ENCODE peak calls at places on chromosomes 2 and 18, in five cellular contexts. X is EL, D is KBM-7, J is HT-29, C is G401. F is an unnamed sample.

GRCh38 chr2:55063713-55064323 is 13.6 kb upstream of the RTN4 start:
- DNase-seq in J (peak), C (no peak), D (peak), X (no peak), F (no peak)

GRCh38 chr2:126863336-126864015 is 35.2 kb upstream of the TEX51 start:
- DNase-seq in X (no peak), D (peak), J (no peak), C (no peak), F (peak)

GRCh38 chr2:105636109-105636740 is 108.5 kb upstream of the NCK2 start:
- DNase-seq in J (no peak), D (no peak), C (no peak), X (no peak), F (no peak)

GRCh38 chr2:126858991-126859390 is 39.7 kb upstream of the TEX51 start:
- DNase-seq in J (no peak), X (no peak), C (no peak), D (no peak), F (no peak)

GRCh38 chr18:10231220-10231619 is 223.2 kb upstream of the APCDD1 start:
- DNase-seq in X (no peak), D (peak), C (no peak), J (no peak), F (no peak)

GRCh38 chr2:201842131-201842530 is 35.8 kb downstream of the CDK15 start:
- DNase-seq in J (no peak), C (no peak), X (no peak), D (no peak), F (no peak)

GRCh38 chr2:86368181-86368824 is 30.9 kb upstream of the REEP1 start:
- DNase-seq in C (peak), D (peak), X (peak), J (peak), F (peak)

GRCh38 chr2:48717826-48718225 is 37.7 kb downstream of the LHCGR start:
- DNase-seq in J (no peak), D (no peak), X (no peak), C (no peak), F (no peak)

GRCh38 chr2:30503007-30503691 is 56.1 kb downstream of the LCLAT1 start:
- DNase-seq in X (no peak), J (no peak), C (no peak), D (peak), F (peak)

GRCh38 chr18:57141208-57142129 is 5.4 kb upstream of the BOD1L2 start:
- DNase-seq in D (peak), X (no peak), C (no peak), J (peak), F (no peak)

GRCh38 chr2:96089356-96090180 is 26.8 kb downstream of the ADRA2B start:
- DNase-seq in X (no peak), D (no peak), J (peak), C (no peak), F (no peak)

GRCh38 chr2:101815739-101816391 is 118.4 kb downstream of the MAP4K4 start:
- DNase-seq in X (no peak), C (no peak), D (no peak), J (no peak), F (no peak)

GRCh38 chr2:206164261-206164862 is 4.7 kb downstream of the EEF1B2 start:
- DNase-seq in J (peak), D (peak), C (peak), X (peak), F (peak)

GRCh38 chr2:188269004-188269403 is 22.7 kb upstream of the GULP1 start:
- DNase-seq in C (no peak), X (no peak), D (no peak), J (no peak), F (no peak)

GRCh38 chr2:26979761-26980160 is 9.3 kb downstream of the MAPRE3 start:
- DNase-seq in X (peak), C (no peak), J (no peak), D (no peak), F (no peak)

GRCh38 chr2:9251154-9252001 is 44.8 kb downstream of the ASAP2 start:
- DNase-seq in X (peak), C (peak), D (no peak), J (peak), F (no peak)

GRCh38 chr2:24253303-24253919 is 78.6 kb downstream of the FAM228A start:
- DNase-seq in C (no peak), D (no peak), X (no peak), J (no peak), F (no peak)

GRCh38 chr2:44902178-44902577 is 39.3 kb upstream of the SIX3 start:
- DNase-seq in C (no peak), J (no peak), X (no peak), D (no peak), F (no peak)

GRCh38 chr2:14779252-14779651 is 146.7 kb downstream of the LRATD1 start:
- DNase-seq in J (no peak), D (no peak), X (no peak), C (no peak), F (no peak)

GRCh38 chr18:73007195-73007934 is 139.6 kb upstream of the NETO1 start:
- DNase-seq in J (no peak), C (no peak), X (no peak), D (no peak), F (no peak)

GRCh38 chr2:99957724-99958123 is 184.7 kb downstream of the AFF3 start:
- DNase-seq in C (no peak), D (no peak), X (peak), J (no peak), F (no peak)

GRCh38 chr18:41312241-41312590 is 642.8 kb upstream of the PIK3C3 start:
- DNase-seq in C (no peak), J (no peak), X (no peak), D (no peak), F (no peak)

GRCh38 chr18:3261393-3262233 is at the start of gene MYL12B:
- DNase-seq in J (peak), C (peak), D (peak), X (peak), F (peak)

GRCh38 chr18:51621103-51621969 is 423.9 kb upstream of the MEX3C start:
- DNase-seq in J (peak), C (peak), D (peak), X (peak), F (peak)

GRCh38 chr2:237305579-237305978 is 108.4 kb downstream of the COL6A3 start:
- DNase-seq in X (no peak), D (no peak), C (no peak), J (no peak), F (no peak)

GRCh38 chr18:3114456-3114855 is 101.5 kb upstream of the LPIN2 start:
- DNase-seq in D (no peak), X (no peak), C (no peak), J (no peak), F (no peak)

GRCh38 chr2:113164930-113165585 is 8.7 kb upstream of the PSD4 start:
- DNase-seq in C (no peak), D (no peak), X (no peak), J (peak), F (no peak)

GRCh38 chr2:25279091-25279651 is 62.6 kb downstream of the DNMT3A start:
- DNase-seq in X (no peak), J (no peak), D (peak), C (peak), F (peak)

GRCh38 chr18:12048827-12049175 is 44.8 kb upstream of the ANKRD62 start:
- DNase-seq in J (no peak), D (no peak), X (peak), C (no peak), F (no peak)

GRCh38 chr2:30252723-30253688 is 21.7 kb downstream of the LBH start:
- DNase-seq in J (peak), D (peak), C (peak), X (peak), F (no peak)

F was measured in NAMALWA.